ENCODE peak calls at places on chromosomes 3 and 15, in seven cellular contexts. C, B, T, G, X, I and F are unnamed samples.

GRCh38 chr15:43133429-43134156 is at the start of gene TMEM62:
- DNase-seq in C (peak), I (peak), X (peak), G (peak), B (peak), T (peak), F (peak)

GRCh38 chr3:195764961-195765706 is 44.4 kb downstream of the MUC20 start:
- DNase-seq in B (no peak), X (no peak), C (no peak), G (peak), I (no peak), T (no peak), F (no peak)

GRCh38 chr3:134394380-134394779 is 20.1 kb upstream of the AMOTL2 start:
- DNase-seq in B (no peak), T (no peak), G (no peak), I (no peak), C (no peak), X (no peak), F (no peak)

GRCh38 chr3:67737911-67738865 is 83.8 kb upstream of the SUCLG2 start:
- DNase-seq in T (no peak), C (no peak), G (no peak), I (no peak), X (no peak), B (no peak), F (no peak)

GRCh38 chr15:70195808-70196304 is 98.1 kb upstream of the TLE3 start:
- DNase-seq in B (peak), X (peak), T (no peak), I (peak), C (no peak), G (peak), F (no peak)

GRCh38 chr3:14880486-14881179 is 61.9 kb downstream of the FGD5 start:
- DNase-seq in B (no peak), T (no peak), I (no peak), C (no peak), X (no peak), G (no peak), F (no peak)

GRCh38 chr15:38758001-38758400 is 193.4 kb upstream of the RASGRP1 start:
- DNase-seq in C (no peak), I (no peak), B (peak), X (peak), T (no peak), G (no peak), F (no peak)

GRCh38 chr3:133991637-133992036 is 38.1 kb downstream of the SLCO2A1 start:
- DNase-seq in G (no peak), C (no peak), I (peak), T (no peak), X (peak), B (no peak), F (no peak)

GRCh38 chr15:68635142-68635541 is 56.3 kb downstream of the CORO2B start:
- DNase-seq in C (no peak), B (peak), X (peak), T (no peak), G (no peak), I (no peak), F (no peak)

GRCh38 chr3:53122255-53122932 is 7.8 kb downstream of the RFT1 start:
- DNase-seq in G (no peak), X (no peak), T (no peak), I (no peak), B (no peak), C (no peak), F (no peak)

GRCh38 chr3:113040231-113040630 is 49.4 kb downstream of the GTPBP8 start:
- DNase-seq in B (no peak), T (no peak), C (no peak), I (no peak), X (no peak), G (no peak), F (no peak)

GRCh38 chr15:32721594-32721993 is 3.8 kb downstream of the GREM1 start:
- DNase-seq in C (no peak), I (no peak), T (no peak), G (no peak), B (peak), X (no peak), F (no peak)

DNA sequence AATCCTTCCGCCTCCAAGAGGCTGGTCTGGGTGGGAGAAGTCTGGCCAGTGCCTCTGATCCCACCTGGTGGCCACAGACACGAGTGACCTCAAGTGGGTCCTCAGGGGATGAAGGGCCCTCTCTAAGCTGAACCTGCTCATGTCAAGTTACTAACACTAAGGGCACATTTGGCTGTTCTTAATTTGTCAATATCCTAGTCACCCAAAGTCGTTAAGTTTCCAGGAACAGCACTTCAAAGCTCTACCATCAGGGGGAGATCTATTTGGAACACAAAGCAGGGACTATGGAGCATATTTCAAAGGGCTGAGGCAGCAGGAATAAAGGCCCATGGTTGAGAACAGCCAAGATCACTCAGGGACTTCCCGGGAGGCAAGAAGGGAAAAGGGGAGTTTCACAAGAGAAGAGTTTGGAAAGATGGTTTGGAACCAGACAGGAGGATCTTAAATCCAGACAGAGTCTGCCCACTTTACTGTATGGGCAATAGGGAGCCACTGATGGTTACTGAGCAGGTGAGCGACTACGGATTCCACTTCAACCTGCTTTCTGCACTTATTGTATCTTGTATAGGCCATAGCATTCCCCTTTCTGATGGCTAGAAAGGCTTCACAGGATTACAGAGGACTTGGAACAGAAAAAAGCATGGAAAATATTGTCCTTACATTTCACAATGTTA is 13.7 kb downstream of the OXTR start:
- DNase-seq in C (no peak), I (no peak), B (no peak), T (no peak), G (no peak), X (no peak), F (no peak)
- TF ChIP-seq CTCF in C (peak), I (no peak), B (peak), T (peak), G (no peak), X (peak), F (no peak)

GRCh38 chr15:25052191-25052999 is 97.6 kb downstream of the SNRPN start:
- DNase-seq in G (no peak), I (peak), T (no peak), B (no peak), X (no peak), C (no peak), F (no peak)
- H3K4me3 ChIP-seq in G (no peak), I (no peak), T (no peak), B (no peak), X (no peak), C (no peak), F (no peak)

GRCh38 chr3:72892870-72893269 is 5.0 kb downstream of the GXYLT2 start:
- DNase-seq in X (no peak), G (no peak), B (peak), I (no peak), T (peak), C (no peak), F (no peak)
- TF ChIP-seq CTCF in X (peak), G (no peak), B (peak), I (no peak), T (peak), C (peak), F (peak)

DNA sequence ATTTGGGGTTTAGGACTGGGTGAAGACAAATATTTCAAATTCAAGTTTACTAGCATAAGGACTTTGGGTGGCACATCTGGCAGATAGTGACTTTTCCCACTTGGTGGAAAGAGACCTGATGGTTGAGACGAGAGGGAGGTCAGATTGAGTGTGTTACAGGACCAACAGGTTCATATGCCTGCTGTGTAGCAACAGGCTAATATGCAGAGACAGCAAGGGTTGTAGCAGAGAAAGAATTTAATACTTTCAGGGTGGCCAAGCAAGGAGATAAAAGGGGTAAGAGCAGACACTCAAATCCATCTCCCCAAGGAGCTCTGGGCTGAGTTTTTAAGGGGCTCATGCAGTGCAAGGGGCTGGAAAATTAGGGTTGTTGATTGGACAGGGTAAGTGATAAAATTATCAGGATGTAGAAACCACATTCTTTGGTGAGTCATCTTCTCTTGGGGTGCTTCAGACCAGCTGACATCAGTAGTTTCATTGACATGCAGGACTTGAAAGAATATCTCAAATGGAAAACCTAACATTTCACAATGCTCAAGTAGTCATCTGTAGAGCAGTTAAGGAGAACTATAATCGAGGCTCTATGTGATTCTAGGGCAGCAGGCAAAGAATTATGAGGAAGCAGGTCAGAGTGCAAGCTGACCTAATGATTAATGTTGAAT is 13.6 kb downstream of the FOXB1 start:
- DNase-seq in B (peak), C (no peak), G (no peak), X (no peak), T (no peak), I (no peak), F (no peak)
- H3K4me3 ChIP-seq in B (no peak), C (no peak), G (no peak), X (no peak), T (no peak), I (no peak), F (no peak)

GRCh38 chr3:86147119-86147518 is 843.8 kb downstream of the VGLL3 start:
- DNase-seq in I (no peak), B (no peak), C (no peak), X (no peak), G (no peak), T (no peak), F (no peak)
- TF ChIP-seq CTCF in I (no peak), B (no peak), C (no peak), X (no peak), G (no peak), T (no peak), F (no peak)

GRCh38 chr3:109278546-109278945 is 37.8 kb downstream of the DPPA2 start:
- DNase-seq in G (no peak), I (no peak), B (no peak), X (no peak), C (no peak), T (no peak), F (no peak)

GRCh38 chr3:109278141-109278540 is 38.2 kb downstream of the DPPA2 start:
- DNase-seq in I (no peak), C (no peak), G (no peak), B (no peak), X (no peak), T (no peak), F (no peak)

DNA sequence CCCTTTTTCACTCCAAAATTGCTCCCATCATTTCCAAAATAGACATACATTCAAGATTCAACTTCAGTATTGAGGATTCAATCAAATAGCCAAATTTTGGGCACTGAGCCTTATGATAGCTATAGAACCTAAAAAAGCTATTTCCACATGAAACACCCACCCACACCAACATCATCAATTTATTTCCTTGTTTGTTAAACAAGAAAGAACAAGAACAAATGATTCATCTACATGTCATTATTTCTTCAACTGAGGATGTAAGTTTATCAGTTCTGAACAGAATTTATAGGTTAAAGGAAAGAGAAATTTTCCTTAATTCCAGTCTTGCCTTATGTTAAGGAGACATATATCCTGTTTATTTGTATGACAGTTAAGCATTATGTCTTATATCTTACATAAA is 32.2 kb downstream of the DPPA2 start:
- DNase-seq in G (no peak), C (no peak), T (no peak), I (no peak), X (no peak), B (no peak), F (no peak)
- H3K4me3 ChIP-seq in G (no peak), C (no peak), T (no peak), I (no peak), X (no peak), B (no peak), F (no peak)

DNA sequence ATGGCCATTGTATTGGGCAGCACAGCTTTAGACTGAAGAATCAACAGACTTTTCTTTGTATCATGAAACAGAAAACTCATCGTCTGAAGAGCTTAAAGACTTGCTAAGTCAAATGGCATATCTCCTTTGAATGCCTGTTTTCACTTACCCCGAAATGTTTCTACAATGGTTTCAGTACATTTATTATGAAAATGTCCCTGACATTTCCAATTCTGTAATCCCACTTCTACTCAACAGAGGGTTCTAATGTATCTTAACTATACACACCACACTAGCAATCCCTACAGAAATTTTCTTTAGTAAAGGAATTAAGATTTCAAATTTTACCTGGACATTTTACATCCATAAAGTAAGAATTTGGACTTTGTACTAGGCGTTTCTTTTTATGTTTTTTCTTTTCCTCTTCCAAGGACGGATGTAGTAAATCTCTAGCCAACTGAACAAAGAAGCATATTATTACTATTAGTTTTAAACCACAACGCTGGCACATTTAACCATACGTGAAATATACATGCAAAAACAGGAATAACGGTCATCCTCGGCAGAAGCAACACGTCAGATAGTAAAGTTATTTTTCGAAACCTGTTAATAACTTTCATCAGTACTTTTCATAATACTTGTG is 1.1 kb downstream of the RPS27L start:
- DNase-seq in B (peak), I (no peak), T (peak), X (peak), C (no peak), G (no peak), F (no peak)
- TF ChIP-seq CTCF in B (peak), I (no peak), T (no peak), X (no peak), C (no peak), G (no peak), F (no peak)

GRCh38 chr3:147397155-147397888 is 9.0 kb downstream of the ZIC4 start:
- DNase-seq in T (no peak), I (no peak), C (no peak), B (peak), X (no peak), G (no peak), F (no peak)
- H3K4me3 ChIP-seq in T (no peak), I (no peak), C (no peak), B (no peak), X (no peak), G (no peak), F (no peak)

GRCh38 chr3:71301001-71301400 is 282.5 kb downstream of the FOXP1 start:
- DNase-seq in I (no peak), C (no peak), X (no peak), T (peak), B (no peak), G (no peak), F (peak)

GRCh38 chr3:71302604-71303003 is 280.9 kb downstream of the FOXP1 start:
- DNase-seq in G (no peak), T (no peak), I (no peak), B (no peak), C (no peak), X (no peak), F (no peak)

GRCh38 chr3:71303627-71304260 is 279.8 kb downstream of the FOXP1 start:
- DNase-seq in C (no peak), B (no peak), G (no peak), X (peak), T (no peak), I (no peak), F (no peak)

GRCh38 chr3:71294919-71295318 is 288.6 kb downstream of the FOXP1 start:
- DNase-seq in X (no peak), C (no peak), T (no peak), G (no peak), B (no peak), I (no peak), F (no peak)

DNA sequence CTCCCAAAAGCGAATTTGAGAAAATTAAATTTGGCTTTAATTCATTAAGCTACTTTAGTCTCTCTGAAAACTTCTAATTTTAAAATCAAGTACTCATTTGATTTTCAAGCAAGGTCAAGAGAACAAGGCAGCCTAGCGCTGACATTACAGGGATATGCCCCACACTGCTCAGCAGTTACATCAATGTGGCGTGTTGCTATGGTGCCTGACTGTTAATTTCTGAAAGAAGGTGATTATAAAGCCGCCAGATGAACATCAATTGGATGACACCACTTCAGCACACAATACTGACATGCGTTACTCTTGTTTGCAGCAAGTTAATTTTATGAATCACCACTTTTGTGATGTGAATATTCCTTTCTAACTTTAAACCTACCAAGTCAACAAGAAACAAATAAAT is 284.4 kb downstream of the FOXP1 start:
- DNase-seq in C (no peak), X (no peak), G (no peak), B (no peak), T (no peak), I (no peak), F (no peak)
- TF ChIP-seq CTCF in C (no peak), X (no peak), G (no peak), B (no peak), T (no peak), I (no peak), F (no peak)

GRCh38 chr3:9179826-9180763 is 69.4 kb downstream of the SRGAP3 start:
- DNase-seq in G (no peak), T (peak), I (no peak), C (no peak), X (no peak), B (no peak), F (peak)
- H3K4me3 ChIP-seq in G (no peak), T (no peak), I (no peak), C (no peak), X (no peak), B (no peak), F (no peak)